ENCODE peak calls at places on chromosome 11, in five cellular contexts. A is GM12878, F is WTC11, Q is K562, I is A549. K is an unnamed sample.

GRCh38 chr11:70942593-70942992 is 309.8 kb downstream of the SHANK2 start:
- DNase-seq in Q (peak), I (peak), A (no peak), F (peak), K (peak)

GRCh38 chr11:114171257-114172054 is 111.9 kb downstream of the ZBTB16 start:
- DNase-seq in Q (no peak), F (no peak), A (no peak), I (no peak), K (no peak)

GRCh38 chr11:83656931-83657330 is 370.8 kb upstream of the CCDC90B start:
- DNase-seq in F (no peak), Q (no peak), A (no peak), I (no peak), K (no peak)

GRCh38 chr11:35144103-35144741 is 5.3 kb downstream of the CD44 start:
- DNase-seq in A (peak), F (no peak), I (no peak), Q (no peak), K (no peak)

GRCh38 chr11:10385696-10386095 is 69.4 kb upstream of the AMPD3 start:
- DNase-seq in I (no peak), Q (no peak), F (no peak), A (no peak), K (no peak)

GRCh38 chr11:8676458-8676857 is 6.0 kb downstream of the TRIM66 start:
- DNase-seq in I (no peak), Q (no peak), A (no peak), F (no peak), K (no peak)

GRCh38 chr11:34351687-34352469 is 5.9 kb downstream of the ABTB2 start:
- DNase-seq in A (peak), I (no peak), F (no peak), Q (no peak), K (no peak)

GRCh38 chr11:108538022-108538424 is 39.8 kb upstream of the POGLUT3 start:
- DNase-seq in I (no peak), Q (no peak), A (no peak), F (no peak), K (no peak)

GRCh38 chr11:763549-764321 is 13.6 kb downstream of the GATD1 start:
- DNase-seq in Q (no peak), A (no peak), F (no peak), I (no peak), K (no peak)

GRCh38 chr11:31651208-31651607 is 141.6 kb downstream of the ELP4 start:
- DNase-seq in I (no peak), Q (no peak), A (no peak), F (no peak), K (no peak)

GRCh38 chr11:6475936-6476335 is 2.2 kb upstream of the TRIM3 start:
- DNase-seq in Q (no peak), F (peak), A (no peak), I (no peak), K (no peak)

GRCh38 chr11:73393011-73393380 is 16.8 kb downstream of the RELT start:
- DNase-seq in A (no peak), F (no peak), Q (no peak), I (no peak), K (no peak)

GRCh38 chr11:2700415-2701211 is 819 bp upstream of the KCNQ1OT1 start:
- DNase-seq in A (peak), Q (peak), F (peak), I (peak), K (no peak)

GRCh38 chr11:122703541-122704272 is 48.2 kb downstream of the UBASH3B start:
- DNase-seq in F (no peak), Q (no peak), I (no peak), A (no peak), K (no peak)

GRCh38 chr11:63573881-63574855 is 11.0 kb upstream of the PLAAT2 start:
- DNase-seq in I (peak), A (no peak), F (no peak), Q (peak), K (no peak)

GRCh38 chr11:1931791-1932480 is 12.4 kb downstream of the TNNT3 start:
- DNase-seq in Q (no peak), I (no peak), A (no peak), F (peak), K (no peak)

GRCh38 chr11:132361011-132361550 is 990.7 kb downstream of the NTM start:
- DNase-seq in I (no peak), Q (no peak), A (no peak), F (no peak), K (no peak)

GRCh38 chr11:35515224-35515623 is 10.2 kb downstream of the PAMR1 start:
- DNase-seq in Q (no peak), I (no peak), A (no peak), F (no peak), K (no peak)

GRCh38 chr11:77560605-77561004 is 29.1 kb upstream of the AQP11 start:
- DNase-seq in I (peak), F (no peak), Q (no peak), A (no peak), K (no peak)

GRCh38 chr11:64246874-64247728 is at the start of gene PPP1R14B:
- DNase-seq in F (peak), I (peak), A (no peak), Q (peak), K (peak)

DNA sequence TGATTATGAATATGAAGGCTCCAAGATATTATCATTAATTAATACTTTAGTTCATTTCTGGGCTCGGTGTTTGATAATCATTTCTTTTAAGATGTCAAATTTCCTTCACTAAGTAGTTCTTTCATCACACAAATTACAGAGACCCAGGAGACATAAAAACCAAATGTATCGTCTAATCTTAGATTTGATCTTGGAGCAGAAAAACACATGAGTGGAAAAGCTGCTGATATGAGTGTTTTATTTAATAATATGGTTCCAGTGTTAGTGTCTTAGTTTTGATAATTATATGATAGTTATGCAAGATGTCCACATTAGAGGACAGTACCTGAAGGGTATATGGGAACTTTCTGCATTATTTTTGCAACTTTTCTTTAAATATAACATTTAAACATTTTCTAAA is 494.5 kb upstream of the RAG2 start:
- DNase-seq in A (no peak), I (no peak), Q (no peak), F (no peak), K (no peak)
- TF ChIP-seq MAX in A (no peak), I (no peak), Q (no peak), F (no peak), K (no peak)

GRCh38 chr11:117519170-117519569 is 191.5 kb downstream of the CEP164 start:
- DNase-seq in A (no peak), Q (no peak), I (no peak), F (no peak), K (no peak)
- TF ChIP-seq MAX in A (no peak), Q (no peak), I (no peak), F (no peak), K (no peak)

GRCh38 chr11:69811431-69811830 is 7.8 kb downstream of the FGF3 start:
- DNase-seq in A (no peak), I (no peak), Q (no peak), F (no peak), K (no peak)
- TF ChIP-seq MAX in A (no peak), I (no peak), Q (no peak), F (no peak), K (no peak)

GRCh38 chr11:28228196-28228595 is 120.0 kb downstream of the METTL15 start:
- DNase-seq in A (no peak), Q (no peak), F (no peak), I (no peak), K (no peak)
- TF ChIP-seq MAX in A (no peak), Q (no peak), F (no peak), I (no peak), K (no peak)

GRCh38 chr11:75831915-75832502 is 17.0 kb downstream of the UVRAG start:
- DNase-seq in F (no peak), I (no peak), Q (no peak), A (no peak), K (no peak)

GRCh38 chr11:75821202-75821601 is 6.2 kb downstream of the UVRAG start:
- DNase-seq in F (no peak), Q (no peak), A (no peak), I (no peak), K (no peak)

GRCh38 chr11:75823415-75823814 is 8.4 kb downstream of the UVRAG start:
- DNase-seq in I (no peak), F (no peak), Q (no peak), A (no peak), K (no peak)

GRCh38 chr11:75827562-75827961 is 12.6 kb downstream of the UVRAG start:
- DNase-seq in Q (no peak), A (no peak), I (no peak), F (no peak), K (no peak)

GRCh38 chr11:75826463-75827220 is 11.6 kb downstream of the UVRAG start:
- DNase-seq in I (no peak), F (no peak), A (no peak), Q (no peak), K (no peak)
- TF ChIP-seq MAX in I (no peak), F (no peak), A (no peak), Q (no peak), K (no peak)

GRCh38 chr11:17063171-17064002 is 14.1 kb downstream of the RPS13 start:
- DNase-seq in I (peak), F (peak), A (peak), Q (peak), K (peak)
- TF ChIP-seq MAX in I (no peak), F (no peak), A (no peak), Q (no peak), K (no peak)

GRCh38 chr11:126423743-126424142 is 68.3 kb downstream of the ST3GAL4 start:
- DNase-seq in Q (no peak), F (no peak), I (no peak), A (no peak), K (no peak)
- TF ChIP-seq MAX in Q (no peak), F (no peak), I (no peak), A (no peak), K (no peak)

K was measured in H1.